ENCODE peak calls at places on chromosomes 1 and 21, in nine cellular contexts. Z is AG04450, X is fibroblast of the aortic adventitia, L is endothelial cell, H is MCF 10A, S is foreskin fibroblast, Y is psoas muscle, R is RWPE1, I is Caco-2. B is an unnamed sample.

GRCh38 chr1:173190101-173190895 is 16.8 kb downstream of the TNFSF4 start:
- DNase-seq in Z (no peak), X (peak; percentile 83), L (no peak), H (peak; percentile 100), S (peak; percentile 90), Y (peak; percentile 79), R (peak; percentile 72), I (no peak), B (no peak)

GRCh38 chr1:179298952-179299351 is 5.4 kb downstream of the SOAT1 start:
- DNase-seq in Z (no peak), X (no peak), L (no peak), H (no peak), S (no peak), Y (no peak), R (no peak), I (no peak), B (no peak)

GRCh38 chr1:38006008-38006828 is 904 bp upstream of the FHL3 start:
- DNase-seq in Z (no peak), X (no peak), L (no peak), H (no peak), S (no peak), Y (peak; percentile 95), R (no peak), I (no peak), B (no peak)

GRCh38 chr1:214563881-214564280 is 12.5 kb upstream of the PTPN14 start:
- DNase-seq in Z (no peak), X (peak; percentile 42), L (no peak), H (peak; percentile 94), S (peak; percentile 82), Y (no peak), R (no peak), I (no peak), B (no peak)

GRCh38 chr1:81549588-81550127 is 251.1 kb upstream of the ADGRL2 start:
- DNase-seq in Z (peak; percentile 4), X (peak; percentile 73), L (no peak), H (peak; percentile 61), S (peak; percentile 65), Y (no peak), R (peak; percentile 45), I (no peak), B (no peak)

GRCh38 chr21:42833859-42834729 is 45.2 kb downstream of the WDR4 start:
- DNase-seq in Z (no peak), X (no peak), L (no peak), H (no peak), S (no peak), Y (no peak), R (no peak), I (peak; percentile 38), B (no peak)

GRCh38 chr1:239547987-239548386 is 161.6 kb downstream of the CHRM3 start:
- DNase-seq in Z (no peak), X (no peak), L (no peak), H (no peak), S (no peak), Y (no peak), R (no peak), I (no peak), B (no peak)

GRCh38 chr1:975896-976683 is 5.8 kb downstream of the PERM1 start:
- DNase-seq in Z (no peak), X (peak; percentile 16), L (peak; percentile 44), H (peak; percentile 83), S (peak; percentile 69), Y (peak; percentile 75), R (peak; percentile 77), I (peak; percentile 87), B (peak; percentile 65)

GRCh38 chr1:13513885-13514546 is at the start of gene LRRC38:
- DNase-seq in Z (no peak), X (no peak), L (peak; percentile 30), H (no peak), S (no peak), Y (peak; percentile 87), R (no peak), I (no peak), B (no peak)

GRCh38 chr1:112478314-112478713 is 30.5 kb upstream of the WNT2B start:
- DNase-seq in Z (no peak), X (no peak), L (no peak), H (no peak), S (no peak), Y (no peak), R (no peak), I (no peak), B (no peak)

GRCh38 chr1:173453982-173454381 is 23.2 kb upstream of the PRDX6 start:
- DNase-seq in Z (no peak), X (peak; percentile 47), L (no peak), H (no peak), S (peak; percentile 45), Y (no peak), R (no peak), I (no peak), B (no peak)

GRCh38 chr1:192512426-192513125 is 63.0 kb upstream of the RGS1 start:
- DNase-seq in Z (no peak), X (no peak), L (no peak), H (no peak), S (no peak), Y (no peak), R (no peak), I (no peak), B (no peak)

GRCh38 chr1:192506741-192507155 is 68.8 kb upstream of the RGS1 start:
- DNase-seq in Z (no peak), X (peak; percentile 56), L (no peak), H (peak; percentile 30), S (peak; percentile 64), Y (no peak), R (peak; percentile 17), I (no peak), B (no peak)
- TF ChIP-seq CTCF in Z (peak; percentile 53), X (peak; percentile 41), L (no peak), H (no peak), S (peak; percentile 39), Y (no peak), R (no peak), I (peak; percentile 14), B (peak; percentile 53)

GRCh38 chr1:28437260-28437923 is 67.9 kb downstream of the PHACTR4 start:
- DNase-seq in Z (no peak), X (peak; percentile 77), L (no peak), H (peak; percentile 89), S (peak; percentile 87), Y (no peak), R (no peak), I (no peak), B (no peak)

GRCh38 chr1:28439320-28439719 is 66.5 kb upstream of the RCC1 start:
- DNase-seq in Z (no peak), X (no peak), L (no peak), H (no peak), S (peak; percentile 29), Y (no peak), R (no peak), I (no peak), B (no peak)

GRCh38 chr1:28441674-28442073 is 64.2 kb upstream of the RCC1 start:
- DNase-seq in Z (no peak), X (no peak), L (no peak), H (no peak), S (no peak), Y (no peak), R (no peak), I (no peak), B (no peak)

GRCh38 chr1:28437924-28438699 is 67.7 kb upstream of the RCC1 start:
- DNase-seq in Z (peak; percentile 90), X (peak; percentile 97), L (peak; percentile 42), H (peak; percentile 98), S (peak; percentile 98), Y (peak; percentile 89), R (peak; percentile 91), I (peak; percentile 57), B (no peak)

GRCh38 chr1:28436211-28436769 is 66.8 kb downstream of the PHACTR4 start:
- DNase-seq in Z (no peak), X (no peak), L (no peak), H (no peak), S (no peak), Y (no peak), R (no peak), I (no peak), B (no peak)
- TF ChIP-seq CTCF in Z (no peak), X (no peak), L (no peak), H (no peak), S (no peak), Y (no peak), R (no peak), I (no peak), B (no peak)

DNA sequence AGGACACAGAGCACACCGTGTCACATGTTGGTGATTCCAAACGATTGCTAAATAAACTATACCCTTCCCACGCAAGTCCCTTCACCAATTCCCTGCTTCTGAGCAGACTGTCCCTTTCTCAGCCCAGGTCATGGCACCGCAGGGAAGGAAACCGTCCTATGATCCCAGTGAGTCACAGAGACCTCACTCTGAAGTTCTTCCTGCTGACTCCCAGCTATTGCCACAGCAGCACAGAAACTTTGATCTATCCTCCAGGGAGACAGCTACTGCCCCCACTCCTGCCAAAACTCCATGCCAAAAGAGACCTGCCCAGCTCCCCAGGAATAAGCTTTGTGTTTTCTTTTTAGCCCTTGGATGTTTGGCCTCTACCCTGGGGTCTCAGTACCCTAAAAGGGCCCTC is 19.1 kb downstream of the RIMS3 start:
- DNase-seq in Z (no peak), X (peak; percentile 20), L (no peak), H (peak; percentile 60), S (peak; percentile 34), Y (no peak), R (no peak), I (no peak), B (no peak)
- TF ChIP-seq CTCF in Z (no peak), X (no peak), L (no peak), H (no peak), S (no peak), Y (no peak), R (no peak), I (no peak), B (no peak)

GRCh38 chr1:218900621-218901020 is 273.1 kb upstream of the LYPLAL1 start:
- DNase-seq in Z (no peak), X (peak; percentile 31), L (no peak), H (no peak), S (peak; percentile 5), Y (no peak), R (no peak), I (no peak), B (no peak)

GRCh38 chr1:218898921-218899320 is 274.8 kb upstream of the LYPLAL1 start:
- DNase-seq in Z (no peak), X (no peak), L (no peak), H (no peak), S (no peak), Y (no peak), R (no peak), I (no peak), B (no peak)

GRCh38 chr1:218891577-218891976 is 282.1 kb upstream of the LYPLAL1 start:
- DNase-seq in Z (no peak), X (no peak), L (no peak), H (no peak), S (no peak), Y (no peak), R (no peak), I (no peak), B (no peak)

GRCh38 chr1:218890436-218890835 is 283.2 kb upstream of the LYPLAL1 start:
- DNase-seq in Z (no peak), X (no peak), L (no peak), H (no peak), S (no peak), Y (no peak), R (no peak), I (no peak), B (no peak)

DNA sequence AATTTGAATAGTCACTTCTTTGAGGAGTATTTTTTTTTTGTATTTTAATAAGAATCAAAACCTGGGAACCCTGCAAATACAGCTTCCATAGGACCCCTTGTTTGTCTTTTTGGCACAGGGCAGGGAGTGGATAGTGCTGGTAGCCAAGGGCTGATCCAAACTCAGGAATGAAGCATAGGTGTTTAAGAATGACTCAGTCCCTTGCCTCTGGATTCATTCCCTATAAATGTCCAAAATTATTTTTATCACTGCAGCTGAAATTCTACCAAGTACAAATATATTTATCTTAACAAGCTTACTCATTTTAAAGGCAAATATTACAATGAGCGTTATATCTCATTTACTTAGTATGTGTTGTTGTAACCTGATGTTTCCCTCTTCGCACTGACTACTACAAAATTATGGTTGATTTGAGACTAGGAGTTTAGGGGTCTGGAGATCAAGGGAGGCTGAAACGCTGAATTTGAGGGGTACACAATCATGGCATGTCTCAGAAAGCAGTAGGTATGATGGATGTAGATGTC is 278.6 kb upstream of the LYPLAL1 start:
- DNase-seq in Z (no peak), X (peak; percentile 41), L (no peak), H (no peak), S (peak; percentile 6), Y (no peak), R (no peak), I (no peak), B (no peak)
- TF ChIP-seq CTCF in Z (no peak), X (no peak), L (no peak), H (no peak), S (no peak), Y (no peak), R (no peak), I (no peak), B (no peak)